ENCODE peak calls at places on chromosomes 3 and 15, in six cellular contexts. I is PC-9, D is fibroblast of lung, Z is cardiac muscle cell, N is astrocyte, G is hepatocyte. V is an unnamed sample.
A peak's percentile ranks its signal among the peaks of the same experiment; 100 is the strongest.

GRCh38 chr15:64249406-64249805 is 86.6 kb upstream of the PPIB start:
- DNase-seq in I (peak; percentile 28), D (peak; percentile 63), Z (no peak), N (peak; percentile 49), G (peak; percentile 37), V (peak; percentile 56)

GRCh38 chr15:91886878-91887277 is 33.4 kb downstream of the SLCO3A1 start:
- DNase-seq in I (no peak), D (no peak), Z (no peak), N (no peak), G (no peak), V (no peak)

GRCh38 chr3:55373413-55373812 is 113.7 kb downstream of the WNT5A start:
- DNase-seq in I (no peak), D (peak; percentile 29), Z (no peak), N (peak; percentile 16), G (no peak), V (no peak)

GRCh38 chr3:179020112-179020511 is 51.5 kb downstream of the ZMAT3 start:
- DNase-seq in I (no peak), D (no peak), Z (peak; percentile 61), N (no peak), G (no peak), V (no peak)

GRCh38 chr3:76495216-76495615 is 544.7 kb upstream of the ROBO2 start:
- DNase-seq in I (no peak), D (no peak), Z (no peak), N (no peak), G (no peak), V (peak; percentile 55)

GRCh38 chr15:36594556-36595090 is 15.2 kb downstream of the CDIN1 start:
- DNase-seq in I (no peak), D (no peak), Z (no peak), N (no peak), G (no peak), V (no peak)

GRCh38 chr3:9352917-9353823 is 9.7 kb upstream of the THUMPD3 start:
- DNase-seq in I (peak; percentile 62), D (peak; percentile 62), Z (peak; percentile 82), N (peak; percentile 55), G (peak; percentile 81), V (peak; percentile 71)

GRCh38 chr3:57680046-57680445 is 12.8 kb downstream of the DENND6A start:
- DNase-seq in I (no peak), D (no peak), Z (no peak), N (no peak), G (no peak), V (no peak)

GRCh38 chr15:63338170-63338569 is 43.5 kb downstream of the CA12 start:
- DNase-seq in I (peak; percentile 35), D (peak; percentile 88), Z (peak; percentile 27), N (peak; percentile 84), G (no peak), V (peak; percentile 80)

GRCh38 chr3:71962561-71963240 is 177.8 kb upstream of the PROK2 start:
- DNase-seq in I (no peak), D (peak; percentile 45), Z (no peak), N (peak; percentile 25), G (no peak), V (peak; percentile 79)

GRCh38 chr15:70466895-70467529 is 296.3 kb downstream of the UACA start:
- DNase-seq in I (peak; percentile 49), D (peak; percentile 58), Z (peak; percentile 76), N (peak; percentile 46), G (peak; percentile 75), V (peak; percentile 52)

GRCh38 chr3:121757087-121757811 is 7.7 kb upstream of the GOLGB1 start:
- DNase-seq in I (no peak), D (peak; percentile 14), Z (peak; percentile 93), N (no peak), G (no peak), V (no peak)

GRCh38 chr3:110856916-110857315 is 214.7 kb upstream of the NECTIN3 start:
- DNase-seq in I (no peak), D (no peak), Z (no peak), N (no peak), G (no peak), V (peak; percentile 67)

GRCh38 chr3:167967257-167968010 is 128.3 kb downstream of the GOLIM4 start:
- DNase-seq in I (no peak), D (no peak), Z (no peak), N (no peak), G (no peak), V (peak; percentile 21)

GRCh38 chr3:72105306-72105705 is 320.4 kb upstream of the PROK2 start:
- DNase-seq in I (no peak), D (no peak), Z (no peak), N (no peak), G (no peak), V (no peak)

GRCh38 chr15:71451080-71451479 is 335.8 kb downstream of the THSD4 start:
- DNase-seq in I (no peak), D (no peak), Z (peak; percentile 16), N (no peak), G (no peak), V (no peak)

GRCh38 chr15:31352911-31353811 is 26.5 kb downstream of the KLF13 start:
- DNase-seq in I (no peak), D (peak; percentile 89), Z (peak; percentile 93), N (peak; percentile 87), G (peak; percentile 48), V (no peak)

GRCh38 chr15:77012868-77013267 is 17.9 kb downstream of the PSTPIP1 start:
- DNase-seq in I (no peak), D (no peak), Z (no peak), N (no peak), G (no peak), V (no peak)

GRCh38 chr3:127546517-127546916 is 44.0 kb downstream of the TPRA1 start:
- DNase-seq in I (no peak), D (no peak), Z (no peak), N (no peak), G (no peak), V (no peak)

GRCh38 chr15:69298697-69299441 is at the start of gene PAQR5:
- DNase-seq in I (peak; percentile 54), D (no peak), Z (peak; percentile 26), N (no peak), G (peak; percentile 64), V (no peak)

GRCh38 chr3:62686486-62686885 is 188.7 kb downstream of the CADPS start:
- DNase-seq in I (no peak), D (peak; percentile 10), Z (peak; percentile 30), N (peak; percentile 7), G (no peak), V (peak; percentile 96)

GRCh38 chr3:8164145-8164544 is 337.5 kb upstream of the LMCD1 start:
- DNase-seq in I (no peak), D (no peak), Z (no peak), N (no peak), G (no peak), V (peak; percentile 50)

GRCh38 chr3:123025642-123026521 is 1.7 kb downstream of the SEMA5B start:
- DNase-seq in I (no peak), D (no peak), Z (peak; percentile 26), N (no peak), G (peak; percentile 53), V (no peak)

GRCh38 chr3:128551464-128551863 is 58.5 kb upstream of the GATA2 start:
- DNase-seq in I (no peak), D (no peak), Z (no peak), N (no peak), G (no peak), V (no peak)

GRCh38 chr3:19899264-19899663 is 34.8 kb downstream of the EFHB start:
- DNase-seq in I (no peak), D (no peak), Z (no peak), N (no peak), G (no peak), V (no peak)

GRCh38 chr3:70120360-70120966 is 120.9 kb downstream of the SAMMSON start:
- DNase-seq in I (peak; percentile 44), D (peak; percentile 34), Z (peak; percentile 60), N (peak; percentile 9), G (peak; percentile 78), V (peak; percentile 70)

DNA sequence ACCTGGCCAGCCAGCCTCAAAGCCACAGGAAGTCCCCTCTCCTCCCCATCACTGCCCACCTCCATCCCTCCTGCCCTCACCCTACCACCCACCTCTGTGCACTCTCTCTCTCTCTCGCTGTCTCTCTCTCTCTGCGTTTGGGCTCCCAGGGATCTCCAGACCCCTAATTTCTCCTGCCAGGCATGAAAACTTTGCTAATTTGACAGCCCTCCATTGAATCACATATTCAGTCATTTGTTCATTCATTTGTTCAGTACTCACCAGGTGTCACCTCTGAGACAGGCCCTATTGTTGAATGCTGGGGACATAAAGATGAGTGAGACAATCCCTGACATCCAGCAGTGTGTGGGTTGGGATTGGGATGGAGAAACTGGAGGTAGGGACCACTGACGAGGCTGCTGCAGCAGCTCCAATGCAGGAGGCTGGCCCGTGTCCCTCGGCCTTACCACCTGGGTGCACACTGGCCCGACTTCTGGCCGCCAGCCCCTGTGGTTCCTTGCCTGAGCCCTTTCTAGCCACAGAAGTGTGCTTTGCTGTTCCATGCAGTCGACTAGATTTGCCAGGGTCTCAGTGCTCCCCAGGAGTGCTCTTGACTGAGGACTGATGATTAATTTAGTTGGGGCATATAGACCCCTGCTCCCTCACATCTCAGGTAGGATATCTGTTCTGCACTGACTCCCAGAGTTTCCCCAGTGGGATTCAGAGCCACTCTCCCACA is 38.6 kb upstream of the TSEN2 start:
- DNase-seq in I (no peak), D (no peak), Z (no peak), N (no peak), G (no peak), V (no peak)
- H3K4me3 ChIP-seq in I (peak overlapping the region; percentile 14), D (no peak overlapping the region), Z (no peak overlapping the region), N (no peak overlapping the region), G (no peak overlapping the region), V (no peak overlapping the region)

GRCh38 chr3:29143151-29143550 is 137.7 kb upstream of the RBMS3 start:
- DNase-seq in I (no peak), D (no peak), Z (no peak), N (no peak), G (no peak), V (no peak)
- H3K36me3 ChIP-seq in I (no peaks in the 10 kb centered on the region), D (no peaks in the 10 kb centered on the region), Z (no peaks in the 10 kb centered on the region), N (no peaks in the 10 kb centered on the region), G (no peaks in the 10 kb centered on the region), V (no peaks in the 10 kb centered on the region)

DNA sequence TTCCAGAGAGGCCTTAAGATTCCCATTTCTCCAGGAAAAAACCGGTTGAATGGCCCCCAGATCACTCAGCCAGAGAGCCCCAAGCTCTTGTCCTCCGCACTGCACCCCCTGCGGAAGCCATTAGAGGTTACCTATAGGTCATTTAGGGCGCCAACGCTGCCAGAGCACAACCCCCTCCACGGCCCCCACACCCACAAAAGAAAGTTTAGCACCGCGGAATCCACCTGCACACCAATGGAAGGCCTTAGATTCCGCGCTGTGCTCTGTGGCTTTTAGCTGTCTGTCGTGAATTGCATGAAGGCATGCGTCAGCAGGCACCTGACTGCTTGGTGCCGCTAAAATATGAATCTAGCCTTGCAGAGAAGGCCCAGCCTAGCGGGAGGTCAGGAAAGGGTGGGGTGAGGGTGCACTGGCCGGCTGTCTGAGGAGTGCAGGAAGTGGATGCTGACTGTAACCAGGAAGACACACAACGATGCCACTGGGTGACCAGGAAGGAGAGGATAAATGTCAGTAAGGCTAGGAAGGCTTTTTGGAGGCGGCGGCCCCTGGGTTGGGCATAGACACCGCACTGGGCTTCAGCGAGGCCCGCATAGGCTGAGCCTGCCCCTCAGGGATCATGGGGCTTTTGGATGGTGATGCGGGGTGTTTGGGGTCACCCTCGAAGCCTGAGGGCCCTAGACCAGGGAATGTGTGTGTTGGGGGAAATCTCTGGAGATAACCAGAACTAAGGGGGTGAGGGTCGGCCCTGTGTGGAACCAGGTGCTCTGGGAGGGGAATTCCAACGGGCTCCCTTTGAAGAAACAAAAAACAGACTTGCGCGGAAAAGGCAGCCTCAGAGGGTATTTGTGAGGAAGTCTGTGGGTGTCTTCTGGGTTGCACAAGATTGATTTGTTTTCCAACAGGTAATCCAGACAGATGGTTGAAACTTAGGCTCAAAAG is 964 bp upstream of the NUP210 start:
- DNase-seq in I (peak; percentile 76), D (no peak), Z (no peak), N (no peak), G (no peak), V (no peak)
- H3K4me3 ChIP-seq in I (peak overlapping the region; percentile 90), D (no peak overlapping the region), Z (peak overlapping the region; percentile 40), N (no peak overlapping the region), G (no peak overlapping the region), V (no peak overlapping the region)

GRCh38 chr3:176310641-176311040 is 886.6 kb downstream of the TBL1XR1 start:
- DNase-seq in I (no peak), D (no peak), Z (no peak), N (no peak), G (no peak), V (no peak)
- H3K36me3 ChIP-seq in I (no peaks in the 10 kb centered on the region), D (no peaks in the 10 kb centered on the region), Z (no peaks in the 10 kb centered on the region), N (no peaks in the 10 kb centered on the region), G (no peaks in the 10 kb centered on the region), V (no peaks in the 10 kb centered on the region)

V was measured in bronchial epithelial cell.